ENCODE peak calls at places on chromosomes 6 and 20, in eight cellular contexts. V is left ventricle myocardium inferior; P is nephron progenitor cell; S is body of pancreas; D is T-helper 1 cell; N is left ventricle myocardium superior; K is prostate gland; W is activated naive CD4-positive, alpha-beta T cell. Q is an unnamed sample.

GRCh38 chr6:168274046-168274952 is 45.3 kb downstream of the DACT2 start:
- DNase-seq in V (no peak), P (no peak), S (peak), D (no peak), N (no peak), K (no peak), W (no peak), Q (no peak)

GRCh38 chr6:71488186-71488585 is 199.6 kb downstream of the OGFRL1 start:
- DNase-seq in V (no peak), P (no peak), S (peak), D (no peak), N (no peak), K (no peak), W (no peak), Q (no peak)

GRCh38 chr6:110449545-110449903 is 26.9 kb downstream of the SLC22A16 start:
- DNase-seq in V (no peak), P (no peak), S (no peak), D (no peak), N (no peak), K (no peak), W (no peak), Q (no peak)

GRCh38 chr6:32194825-32195651 is 2.6 kb upstream of the GPSM3 start:
- DNase-seq in V (no peak), P (no peak), S (peak), D (no peak), N (no peak), K (no peak), W (no peak), Q (peak)

GRCh38 chr6:5290500-5290899 is 29.2 kb downstream of the FARS2 start:
- DNase-seq in V (no peak), P (no peak), S (no peak), D (no peak), N (no peak), K (no peak), W (no peak), Q (no peak)

GRCh38 chr20:45469336-45470261 is at the start of gene WFDC2:
- DNase-seq in V (no peak), P (peak), S (peak), D (no peak), N (no peak), K (peak), W (no peak), Q (no peak)

GRCh38 chr6:42316390-42316970 is 98.8 kb upstream of the MRPS10 start:
- DNase-seq in V (no peak), P (no peak), S (no peak), D (no peak), N (no peak), K (no peak), W (no peak), Q (no peak)

GRCh38 chr20:20393207-20393606 is 25.3 kb downstream of the INSM1 start:
- DNase-seq in V (no peak), P (no peak), S (no peak), D (no peak), N (no peak), K (no peak), W (no peak), Q (no peak)

GRCh38 chr6:158284340-158285210 is 27.7 kb upstream of the TULP4 start:
- DNase-seq in V (no peak), P (no peak), S (no peak), D (no peak), N (peak), K (peak), W (no peak), Q (no peak)

GRCh38 chr6:35015996-35016395 is 125.1 kb downstream of the TCP11 start:
- DNase-seq in V (no peak), P (no peak), S (no peak), D (no peak), N (no peak), K (no peak), W (no peak), Q (peak)

GRCh38 chr6:53623497-53623896 is 42.1 kb downstream of the KLHL31 start:
- DNase-seq in V (no peak), P (no peak), S (no peak), D (no peak), N (no peak), K (no peak), W (no peak), Q (peak)

GRCh38 chr6:71726121-71726520 is 160.2 kb upstream of the RIMS1 start:
- DNase-seq in V (no peak), P (no peak), S (no peak), D (no peak), N (no peak), K (no peak), W (no peak), Q (no peak)

GRCh38 chr6:99746261-99746895 is 139.7 kb downstream of the PRDM13 start:
- DNase-seq in V (no peak), P (peak), S (peak), D (peak), N (peak), K (peak), W (no peak), Q (peak)

GRCh38 chr6:39104528-39104927 is 10.5 kb downstream of the SAYSD1 start:
- DNase-seq in V (no peak), P (no peak), S (no peak), D (no peak), N (no peak), K (no peak), W (no peak), Q (no peak)

GRCh38 chr6:7922596-7922995 is 12.0 kb upstream of the TXNDC5 start:
- DNase-seq in V (no peak), P (no peak), S (no peak), D (no peak), N (no peak), K (no peak), W (no peak), Q (no peak)

GRCh38 chr6:155524249-155524651 is 68.6 kb upstream of the NOX3 start:
- DNase-seq in V (no peak), P (no peak), S (no peak), D (no peak), N (no peak), K (no peak), W (no peak), Q (peak)

GRCh38 chr6:39791311-39791710 is 865 bp upstream of the DAAM2 start:
- DNase-seq in V (no peak), P (no peak), S (no peak), D (no peak), N (no peak), K (no peak), W (no peak), Q (no peak)

GRCh38 chr6:147053311-147053921 is 150.8 kb upstream of the STXBP5 start:
- DNase-seq in V (no peak), P (no peak), S (no peak), D (no peak), N (no peak), K (no peak), W (no peak), Q (no peak)

GRCh38 chr6:45667766-45668165 is 290.0 kb upstream of the SUPT3H start:
- DNase-seq in V (no peak), P (no peak), S (no peak), D (no peak), N (no peak), K (no peak), W (no peak), Q (no peak)

GRCh38 chr6:150876598-150876997 is 11.1 kb downstream of the MTHFD1L start:
- DNase-seq in V (peak), P (no peak), S (peak), D (no peak), N (peak), K (peak), W (no peak), Q (peak)

GRCh38 chr20:39112196-39112743 is 150.1 kb downstream of the DHX35 start:
- DNase-seq in V (no peak), P (peak), S (peak), D (no peak), N (peak), K (peak), W (no peak), Q (peak)

GRCh38 chr6:27532820-27533538 is 60.1 kb upstream of the ZNF184 start:
- DNase-seq in V (no peak), P (peak), S (no peak), D (no peak), N (no peak), K (no peak), W (no peak), Q (no peak)

GRCh38 chr6:35586542-35586941 is 73.8 kb upstream of the TULP1 start:
- DNase-seq in V (no peak), P (no peak), S (no peak), D (no peak), N (no peak), K (no peak), W (no peak), Q (no peak)

GRCh38 chr6:90008908-90009501 is 114.7 kb downstream of the GJA10 start:
- DNase-seq in V (no peak), P (no peak), S (no peak), D (no peak), N (no peak), K (peak), W (no peak), Q (no peak)